ENCODE peak calls at places on chromosomes 6 and 20, in seven cellular contexts. C is GM23338, R is vagina, A is spleen, L is endothelial cell of umbilical vein, S is SK-N-SH, U is prostate gland. X is an unnamed sample.

GRCh38 chr6:47669684-47670515 is 28.5 kb upstream of the ADGRF4 start:
- DNase-seq in A (no peak), R (no peak), L (no peak), C (peak), S (no peak), U (peak), X (peak)

GRCh38 chr20:46681032-46681854 is 8.0 kb downstream of the TP53RK start:
- DNase-seq in R (peak), A (no peak), U (peak), L (peak), S (peak), C (peak), X (no peak)

GRCh38 chr20:54172856-54173652 is 732 bp downstream of the CYP24A1 start:
- DNase-seq in A (no peak), U (no peak), S (peak), R (no peak), L (no peak), C (peak), X (no peak)

GRCh38 chr20:7003598-7003997 is 236.1 kb downstream of the BMP2 start:
- DNase-seq in U (no peak), S (no peak), C (no peak), A (no peak), R (no peak), L (peak), X (no peak)

GRCh38 chr6:15504581-15505350 is 158.1 kb downstream of the DTNBP1 start:
- DNase-seq in R (peak), S (peak), U (peak), A (peak), L (peak), C (no peak), X (no peak)

GRCh38 chr6:14263881-14264424 is 146.4 kb downstream of the CD83 start:
- DNase-seq in R (peak), C (no peak), U (no peak), L (no peak), A (no peak), S (no peak), X (peak)

GRCh38 chr6:30356519-30356918 is 11.6 kb downstream of the RPP21 start:
- DNase-seq in A (no peak), R (no peak), S (no peak), U (no peak), L (no peak), C (no peak), X (no peak)

GRCh38 chr6:158793432-158793831 is 25.7 kb downstream of the EZR start:
- DNase-seq in R (no peak), L (peak), S (peak), A (no peak), C (peak), U (no peak), X (no peak)

GRCh38 chr6:166575190-166575589 is 11.3 kb downstream of the RAMACL start:
- DNase-seq in R (no peak), U (no peak), C (no peak), A (no peak), L (peak), S (no peak), X (no peak)

GRCh38 chr20:8790442-8791074 is 278.3 kb upstream of the PLCB4 start:
- DNase-seq in S (peak), R (no peak), U (no peak), L (peak), C (peak), A (no peak), X (no peak)

GRCh38 chr6:144064402-144064830 is 31.0 kb downstream of the SF3B5 start:
- DNase-seq in L (no peak), S (no peak), A (peak), R (no peak), C (peak), U (peak), X (no peak)

GRCh38 chr6:139313229-139313628 is 21.4 kb upstream of the TXLNB start:
- DNase-seq in R (no peak), U (no peak), S (no peak), L (no peak), A (no peak), C (peak), X (no peak)

GRCh38 chr6:125815050-125815910 is 24.5 kb downstream of the NCOA7 start:
- DNase-seq in U (no peak), A (no peak), C (no peak), L (peak), S (no peak), R (no peak), X (no peak)

DNA sequence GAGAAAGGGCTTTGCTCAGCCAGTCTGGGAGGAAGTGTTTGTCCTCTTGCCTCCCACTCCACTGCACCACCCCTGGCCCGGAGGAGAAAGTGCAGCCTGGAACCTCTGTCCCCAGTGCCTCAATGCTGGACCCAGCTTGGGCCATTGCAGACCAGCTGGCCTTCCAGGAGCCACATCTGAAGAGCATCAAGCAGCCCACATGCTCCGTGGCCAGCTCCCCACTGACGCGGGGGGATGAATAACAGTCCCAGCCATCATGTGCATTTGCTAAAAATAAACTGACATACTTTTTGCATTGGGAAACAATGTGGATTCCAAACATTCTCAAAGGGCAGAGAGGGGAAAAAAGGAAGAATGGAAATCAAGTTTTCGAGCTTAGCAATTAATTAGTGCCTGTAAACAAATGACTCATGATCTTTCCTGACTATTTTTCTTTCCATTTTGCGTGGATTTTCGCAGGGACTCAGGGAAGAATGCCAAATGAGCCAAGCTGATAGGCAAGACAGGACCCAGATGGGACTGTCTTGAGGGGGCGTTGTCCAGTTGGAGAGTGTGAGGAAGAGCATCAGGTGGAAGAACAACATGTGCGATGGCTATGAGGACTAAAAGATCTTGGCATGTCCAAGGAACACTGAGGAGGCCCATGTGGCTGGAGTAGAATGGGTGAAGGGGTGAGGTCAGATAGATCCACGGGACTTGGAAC is 34.1 kb downstream of the CEBPB start:
- DNase-seq in S (no peak), R (peak), C (peak), A (no peak), U (no peak), L (peak), X (peak)
- TF ChIP-seq POLR2AphosphoS5 in S (peak), R (peak), C (no peak), A (peak), U (peak), L (no peak), X (peak)

GRCh38 chr20:1983311-1983710 is 10.5 kb downstream of the PDYN start:
- DNase-seq in R (no peak), A (no peak), U (peak), L (no peak), S (no peak), C (no peak), X (no peak)
- H3K27ac ChIP-seq in R (no peak), A (no peak), U (no peak), L (no peak), S (no peak), C (no peak), X (no peak)

DNA sequence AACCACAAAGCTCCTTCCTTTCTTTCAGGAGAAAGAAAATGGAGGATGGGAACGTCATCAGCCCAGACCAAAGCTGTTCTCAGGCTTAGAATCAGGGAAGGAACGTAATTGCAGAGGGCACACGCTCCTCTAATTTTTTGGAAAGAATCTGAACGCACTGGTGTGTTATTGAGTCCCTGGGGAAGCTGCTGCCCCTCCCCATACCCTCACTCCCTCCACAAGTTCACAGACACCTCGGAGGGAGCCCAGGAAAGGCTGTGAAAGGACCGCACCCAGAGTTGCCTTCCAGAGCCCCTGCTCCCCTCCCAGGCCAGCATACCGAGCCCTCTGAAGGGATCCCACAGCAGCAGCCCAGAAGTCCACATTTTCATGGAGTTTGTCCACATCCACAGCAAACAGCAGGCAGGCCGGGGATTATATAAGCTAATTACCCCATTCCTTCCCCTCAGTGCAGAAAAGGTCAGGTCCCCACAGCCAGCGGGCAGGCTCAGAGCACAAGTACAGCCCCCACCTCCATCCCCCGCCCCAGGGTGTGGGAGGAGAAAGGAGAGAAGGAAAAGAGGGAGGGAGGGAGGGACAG is 53.7 kb downstream of the ANKRD60 start:
- DNase-seq in S (peak), U (no peak), R (no peak), L (no peak), A (no peak), C (no peak), X (no peak)
- H3K4me3 ChIP-seq in S (no peak), U (no peak), R (peak), L (no peak), A (no peak), C (peak), X (peak)

GRCh38 chr20:4369798-4370124 is 351.9 kb upstream of the PRND start:
- DNase-seq in U (no peak), R (no peak), L (peak), C (no peak), A (no peak), S (no peak), X (no peak)
- TF ChIP-seq POLR2AphosphoS5 in U (no peak), R (no peak), L (no peak), C (no peak), A (no peak), S (no peak), X (no peak)

GRCh38 chr6:129486333-129486732 is 223.6 kb downstream of the ARHGAP18 start:
- DNase-seq in L (no peak), R (no peak), A (no peak), U (no peak), C (no peak), S (no peak), X (no peak)

GRCh38 chr6:129488313-129488712 is 221.7 kb downstream of the ARHGAP18 start:
- DNase-seq in S (no peak), R (no peak), L (no peak), C (no peak), A (no peak), U (no peak), X (no peak)

GRCh38 chr6:129490551-129491245 is 219.3 kb downstream of the ARHGAP18 start:
- DNase-seq in A (no peak), U (no peak), S (no peak), L (peak), C (peak), R (no peak), X (no peak)

GRCh38 chr6:129491436-129491835 is 218.5 kb downstream of the ARHGAP18 start:
- DNase-seq in A (no peak), S (no peak), C (no peak), L (no peak), R (no peak), U (no peak), X (no peak)

DNA sequence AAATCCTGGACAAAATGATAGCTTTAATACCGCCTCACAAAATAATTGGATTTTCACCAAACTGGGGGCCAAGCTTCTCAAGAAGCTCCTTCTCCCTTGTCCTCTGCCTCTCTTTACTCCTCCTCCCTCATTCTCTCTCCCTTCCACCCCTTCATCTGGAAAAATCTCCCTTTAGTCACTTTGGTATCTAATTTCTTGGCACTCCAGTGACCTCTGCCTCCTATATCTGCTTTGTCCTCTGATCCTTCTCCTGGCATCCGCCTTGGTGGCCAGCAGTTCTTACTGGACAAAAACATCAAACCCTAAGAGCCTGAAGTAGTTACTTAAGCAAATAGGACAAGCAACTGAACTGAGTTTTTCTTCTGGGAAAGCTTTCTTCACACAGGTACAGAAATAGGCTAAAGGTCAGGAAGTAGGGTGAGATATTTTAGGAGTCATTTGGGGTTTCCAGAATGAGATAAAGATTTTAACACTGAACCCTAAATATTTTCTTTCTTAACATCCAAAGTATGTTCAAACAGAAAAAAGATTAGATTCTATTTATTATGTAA is 220.7 kb downstream of the ARHGAP18 start:
- DNase-seq in C (no peak), S (no peak), U (no peak), L (no peak), A (no peak), R (no peak), X (no peak)
- H3K27ac ChIP-seq in C (no peak), S (peak), U (no peak), L (peak), A (no peak), R (peak), X (peak)

GRCh38 chr6:134701301-134701700 is 248.6 kb downstream of the ALDH8A1 start:
- DNase-seq in R (no peak), U (no peak), A (no peak), C (no peak), L (no peak), S (no peak), X (no peak)

GRCh38 chr6:134703206-134703605 is 246.7 kb downstream of the ALDH8A1 start:
- DNase-seq in S (no peak), U (no peak), C (no peak), A (no peak), L (no peak), R (no peak), X (no peak)

GRCh38 chr6:134702279-134702678 is 247.6 kb downstream of the ALDH8A1 start:
- DNase-seq in U (no peak), C (no peak), L (no peak), S (no peak), A (no peak), R (no peak), X (no peak)

GRCh38 chr6:134698228-134698627 is 251.7 kb downstream of the ALDH8A1 start:
- DNase-seq in R (no peak), C (no peak), L (no peak), A (no peak), U (no peak), S (no peak), X (no peak)
- H3K4me3 ChIP-seq in R (no peak), C (no peak), L (no peak), A (no peak), U (no peak), S (no peak), X (no peak)

GRCh38 chr6:34238507-34239239 is 2.0 kb downstream of the HMGA1 start:
- DNase-seq in U (no peak), R (no peak), L (no peak), S (peak), C (no peak), A (peak), X (peak)

GRCh38 chr6:34240329-34241248 is 3.9 kb downstream of the HMGA1 start:
- DNase-seq in S (no peak), A (peak), L (no peak), U (no peak), C (no peak), R (no peak), X (peak)

GRCh38 chr6:34239240-34239825 is 2.7 kb downstream of the HMGA1 start:
- DNase-seq in U (no peak), S (no peak), C (no peak), L (no peak), A (peak), R (no peak), X (peak)

GRCh38 chr6:34241351-34242215 is 4.9 kb downstream of the HMGA1 start:
- DNase-seq in C (no peak), A (peak), U (no peak), L (no peak), R (no peak), S (no peak), X (peak)

DNA sequence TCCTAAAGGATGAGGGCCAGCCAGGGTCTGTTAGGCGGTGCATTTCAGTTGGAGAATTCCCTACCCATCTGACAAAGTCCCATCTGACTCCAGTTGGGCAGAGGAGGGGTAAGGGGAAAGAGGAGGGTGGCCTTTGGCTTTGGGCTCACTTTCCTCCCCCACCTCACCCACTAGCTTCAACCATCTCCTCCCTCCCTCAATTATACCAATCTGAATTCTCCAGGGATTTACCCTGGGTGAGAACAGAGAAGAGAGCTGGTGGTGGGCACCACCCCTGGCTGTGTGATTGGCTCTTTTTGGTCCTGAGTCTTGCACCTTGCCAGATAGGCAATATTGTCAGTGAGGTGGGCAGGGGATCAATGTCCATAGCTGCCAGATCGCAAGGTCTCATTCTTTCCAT is 3.2 kb downstream of the HMGA1 start:
- DNase-seq in C (no peak), S (no peak), R (no peak), U (no peak), A (peak), L (no peak), X (no peak)
- TF ChIP-seq POLR2AphosphoS5 in C (no peak), S (no peak), R (no peak), U (no peak), A (no peak), L (peak), X (no peak)

DNA sequence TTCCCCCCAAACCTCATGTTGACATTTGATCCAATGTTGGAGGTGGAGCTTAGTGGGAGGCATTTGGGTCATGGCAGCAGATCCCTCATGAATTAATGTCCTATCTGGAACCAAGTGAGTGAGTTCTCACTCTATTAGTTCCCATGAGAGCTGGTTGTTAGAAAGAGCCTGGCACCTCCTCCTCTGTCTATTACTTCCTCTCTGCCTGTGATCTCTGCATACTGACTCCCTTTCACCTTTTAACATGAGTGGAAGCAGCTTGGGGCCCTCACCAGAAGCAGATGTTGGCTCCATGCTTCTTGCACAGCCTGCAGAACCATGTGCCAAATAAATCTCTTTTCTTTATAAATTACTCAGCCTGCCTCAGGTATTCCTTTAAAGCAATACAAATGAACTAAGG is 127.3 kb upstream of the RALGAPA2 start:
- DNase-seq in U (no peak), L (no peak), C (no peak), R (no peak), A (no peak), S (no peak), X (no peak)
- H3K27ac ChIP-seq in U (no peak), L (no peak), C (no peak), R (no peak), A (no peak), S (no peak), X (no peak)

GRCh38 chr6:7671581-7671980 is 54.3 kb upstream of the BMP6 start:
- DNase-seq in C (no peak), A (no peak), S (no peak), R (no peak), L (no peak), U (no peak), X (no peak)
- H3K4me3 ChIP-seq in C (no peak), A (no peak), S (no peak), R (no peak), L (no peak), U (no peak), X (no peak)

DNA sequence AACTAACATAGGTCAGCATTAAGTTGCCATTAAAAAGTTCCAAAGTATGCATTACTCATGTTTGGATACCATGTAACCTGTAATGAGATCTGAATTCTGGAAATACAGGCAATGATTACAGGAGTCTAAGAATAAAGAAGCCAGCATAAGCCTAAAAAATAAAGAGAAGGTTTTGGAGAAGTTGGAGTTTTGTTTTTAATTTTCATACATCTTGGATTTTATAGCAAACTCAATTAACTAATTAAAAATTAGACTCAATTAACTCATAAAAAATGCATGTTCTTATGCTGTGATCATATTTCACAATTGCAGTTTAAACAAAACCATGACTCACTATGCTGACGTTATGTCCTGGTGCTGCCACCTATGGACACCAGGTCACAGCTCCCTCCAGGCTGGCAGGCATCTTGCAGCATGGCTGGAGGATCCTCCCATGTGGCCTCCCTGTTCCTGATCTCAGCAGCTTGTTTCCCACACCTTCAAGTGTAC is 648.8 kb upstream of the AGPAT4 start:
- DNase-seq in S (peak), R (no peak), C (peak), L (peak), A (no peak), U (peak), X (no peak)
- TF ChIP-seq POLR2AphosphoS5 in S (no peak), R (no peak), C (no peak), L (no peak), A (no peak), U (peak), X (no peak)

X was measured in esophagus muscularis mucosa.